ENCODE peak calls at places on chromosomes 7 and 10, in six cellular contexts. O, W, U, M, A and F are unnamed samples.

GRCh38 chr7:50335795-50336754 is 31.6 kb downstream of the IKZF1 start:
- DNase-seq in A (no peak), M (no peak), U (peak; percentile 43), W (no peak), O (no peak), F (peak; percentile 48)

GRCh38 chr7:142860968-142861367 is 6.1 kb downstream of the EPHB6 start:
- DNase-seq in O (no peak), W (no peak), M (no peak), U (no peak), A (no peak), F (no peak)

GRCh38 chr10:77844713-77845454 is 81.7 kb downstream of the DLG5 start:
- DNase-seq in U (peak; percentile 88), M (no peak), W (peak; percentile 83), A (no peak), O (peak; percentile 83), F (peak; percentile 84)

GRCh38 chr7:21261627-21262564 is 166.0 kb upstream of the SP4 start:
- DNase-seq in W (peak; percentile 18), U (peak; percentile 85), O (peak; percentile 57), A (peak; percentile 36), M (peak; percentile 31), F (peak; percentile 35)

GRCh38 chr7:727104-727805 is at the start of gene PRKAR1B:
- DNase-seq in A (no peak), O (no peak), U (no peak), W (no peak), M (no peak), F (no peak)

GRCh38 chr10:96587255-96588059 is 645 bp upstream of the TM9SF3 start:
- DNase-seq in W (peak; percentile 83), U (peak; percentile 87), A (no peak), O (peak; percentile 85), M (no peak), F (peak; percentile 82)

GRCh38 chr10:601356-601963 is 88.0 kb downstream of the DIP2C start:
- DNase-seq in U (no peak), A (no peak), W (no peak), O (no peak), M (no peak), F (no peak)

GRCh38 chr10:26214538-26215461 is 1.8 kb upstream of the GAD2 start:
- DNase-seq in M (no peak), O (no peak), A (no peak), U (peak; percentile 22), W (no peak), F (no peak)

GRCh38 chr7:29479606-29480200 is 83.9 kb upstream of the PRR15 start:
- DNase-seq in M (peak; percentile 54), U (no peak), W (no peak), O (peak; percentile 29), A (no peak), F (no peak)

GRCh38 chr10:43210556-43210955 is 56.3 kb downstream of the RASGEF1A start:
- DNase-seq in W (no peak), U (no peak), O (no peak), A (no peak), M (no peak), F (no peak)

GRCh38 chr10:58555170-58555929 is 42.7 kb downstream of the BICC1 start:
- DNase-seq in M (no peak), A (no peak), O (no peak), U (no peak), W (no peak), F (no peak)

GRCh38 chr7:105769951-105770628 is 106.3 kb downstream of the ATXN7L1 start:
- DNase-seq in M (no peak), W (peak; percentile 51), A (no peak), O (peak; percentile 65), U (peak; percentile 66), F (peak; percentile 61)

GRCh38 chr10:77177161-77177560 is 460.4 kb downstream of the KCNMA1 start:
- DNase-seq in W (no peak), O (no peak), A (no peak), U (no peak), M (no peak), F (no peak)

GRCh38 chr10:96890172-96890513 is 58.0 kb downstream of the LCOR start:
- DNase-seq in M (no peak), A (no peak), O (no peak), W (no peak), U (peak; percentile 36), F (peak; percentile 61)

GRCh38 chr10:13371879-13372470 is 23.9 kb upstream of the SEPHS1 start:
- DNase-seq in W (peak; percentile 83), M (peak; percentile 84), U (peak; percentile 90), A (peak; percentile 57), O (peak; percentile 84), F (peak; percentile 98)

GRCh38 chr10:12201543-12201942 is 5.6 kb downstream of the CDC123 start:
- DNase-seq in W (no peak), A (no peak), O (no peak), U (peak; percentile 43), M (no peak), F (no peak)

GRCh38 chr10:71827828-71828227 is 23.2 kb downstream of the PSAP start:
- DNase-seq in W (no peak), O (no peak), A (no peak), M (no peak), U (no peak), F (no peak)

GRCh38 chr10:59376817-59377340 is 14.5 kb upstream of the FAM13C start:
- DNase-seq in A (no peak), O (no peak), W (no peak), M (no peak), U (no peak), F (no peak)

GRCh38 chr10:3399756-3400155 is 227.2 kb upstream of the PITRM1 start:
- DNase-seq in O (peak; percentile 49), M (no peak), U (peak; percentile 67), A (no peak), W (peak; percentile 10), F (peak; percentile 85)

GRCh38 chr7:80114159-80114558 is 20.5 kb upstream of the GNAI1 start:
- DNase-seq in A (no peak), M (no peak), W (no peak), U (no peak), O (no peak), F (no peak)

GRCh38 chr10:93352638-93353383 is 129.3 kb downstream of the MYOF start:
- DNase-seq in U (peak; percentile 70), O (peak; percentile 48), M (peak; percentile 46), W (peak; percentile 52), A (no peak), F (peak; percentile 85)

GRCh38 chr10:78457804-78458483 is 424.3 kb downstream of the RPS24 start:
- DNase-seq in O (peak; percentile 68), U (no peak), M (no peak), A (no peak), W (peak; percentile 90), F (no peak)

GRCh38 chr10:89207181-89207800 is at the start of gene CH25H:
- DNase-seq in W (peak; percentile 74), U (peak; percentile 82), O (peak; percentile 83), M (peak; percentile 63), A (no peak), F (peak; percentile 66)

GRCh38 chr7:42493436-42494198 is 256.6 kb upstream of the GLI3 start:
- DNase-seq in U (peak; percentile 69), O (peak; percentile 94), W (peak; percentile 76), A (peak; percentile 19), M (peak; percentile 47), F (peak; percentile 72)

GRCh38 chr10:77383861-77384553 is 253.6 kb downstream of the KCNMA1 start:
- DNase-seq in U (no peak), O (peak; percentile 69), A (no peak), M (no peak), W (peak; percentile 32), F (no peak)

GRCh38 chr7:149753370-149754233 is 19.8 kb downstream of the ZNF467 start:
- DNase-seq in M (no peak), A (no peak), O (peak; percentile 55), W (peak; percentile 25), U (peak; percentile 54), F (peak; percentile 43)

GRCh38 chr10:33600381-33600780 is 265.9 kb upstream of the NRP1 start:
- DNase-seq in O (peak; percentile 5), W (peak; percentile 49), M (no peak), A (no peak), U (no peak), F (peak; percentile 18)

GRCh38 chr10:121613456-121613855 is 15.2 kb upstream of the FGFR2 start:
- DNase-seq in W (no peak), O (no peak), U (no peak), A (no peak), M (no peak), F (no peak)

GRCh38 chr7:119472398-119473038 is 800.5 kb upstream of the KCND2 start:
- DNase-seq in O (no peak), M (no peak), A (peak; percentile 5), U (peak; percentile 5), W (no peak), F (no peak)

GRCh38 chr7:102039706-102040105 is 222.3 kb downstream of the CUX1 start:
- DNase-seq in M (no peak), U (no peak), W (no peak), O (no peak), A (no peak), F (peak; percentile 83)

GRCh38 chr10:68902382-68902781 is 1.3 kb downstream of the DDX50 start:
- DNase-seq in O (no peak), W (no peak), M (no peak), A (no peak), U (no peak), F (no peak)

GRCh38 chr7:131787101-131787500 is 230.7 kb upstream of the PODXL start:
- DNase-seq in W (no peak), O (no peak), A (no peak), U (no peak), M (no peak), F (no peak)

GRCh38 chr7:102085223-102085772 is 201.4 kb upstream of the SH2B2 start:
- DNase-seq in O (no peak), U (no peak), W (no peak), A (no peak), M (no peak), F (no peak)

GRCh38 chr7:151595702-151596340 is 76.1 kb upstream of the RHEB start:
- DNase-seq in W (no peak), A (no peak), M (no peak), U (no peak), O (no peak), F (no peak)
- H3K18ac ChIP-seq in W (peak overlapping the region; percentile 34), A (no peak overlapping the region), M (no peak overlapping the region), U (no peak overlapping the region), O (no peak overlapping the region), F (no peak overlapping the region)

GRCh38 chr7:139362302-139362701 is 2.6 kb downstream of the LUC7L2 start:
- DNase-seq in A (no peak), M (no peak), O (no peak), W (peak; percentile 16), U (peak; percentile 57), F (no peak)
- H3K4me3 ChIP-seq in A (no peak overlapping the region), M (no peak overlapping the region), O (peak overlapping the region; percentile 98), W (no peak overlapping the region), U (no peak overlapping the region), F (no peak overlapping the region)

GRCh38 chr10:102449321-102450123 is 1.8 kb downstream of the C10orf95 start:
- DNase-seq in M (no peak), A (no peak), W (no peak), U (peak; percentile 91), O (peak; percentile 33), F (peak; percentile 78)
- H3K18ac ChIP-seq in M (peak overlapping the region; percentile 70), A (peak overlapping the region; percentile 99), W (no peak overlapping the region), U (peak overlapping the region; percentile 87), O (no peak overlapping the region), F (peak overlapping the region; percentile 48)

DNA sequence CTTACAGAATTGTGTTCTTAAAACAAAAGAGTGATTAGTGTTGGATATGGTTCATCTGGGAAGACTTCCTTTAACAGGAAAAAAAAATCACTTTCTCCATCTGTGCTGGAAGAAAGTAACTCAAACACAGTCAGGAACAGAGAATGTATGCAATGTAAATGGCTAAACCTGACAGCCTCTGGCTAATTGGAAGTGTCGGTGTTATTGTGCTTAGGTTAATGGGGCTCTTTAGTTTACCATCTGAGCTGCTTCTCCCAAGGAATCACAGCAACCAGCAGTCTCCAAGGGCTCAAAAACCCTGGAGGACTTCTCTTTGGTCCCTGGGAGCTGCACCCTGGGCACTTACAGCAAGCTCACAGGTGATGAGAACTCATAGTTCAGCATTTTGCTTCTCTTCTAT is 724.5 kb downstream of the LRMDA start:
- DNase-seq in U (peak; percentile 55), A (no peak), W (no peak), O (no peak), M (no peak), F (no peak)
- H3K4me3 ChIP-seq in U (no peak overlapping the region), A (no peak overlapping the region), W (no peak overlapping the region), O (no peak overlapping the region), M (no peak overlapping the region), F (no peak overlapping the region)